ENCODE peak calls at places on chromosomes 3 and 15, in seven cellular contexts. R is esophagus muscularis mucosa; L is naive thymus-derived CD4-positive, alpha-beta T cell; K is T-helper 22 cell; Y is ELF-1; E is caudate nucleus; P is omental fat pad. Z is an unnamed sample.

GRCh38 chr15:89179966-89180875 is 41.2 kb downstream of the RLBP1 start:
- DNase-seq in P (no peak), E (no peak), Y (no peak), K (no peak), R (no peak), L (no peak), Z (no peak)

GRCh38 chr15:75031773-75032302 is 8.4 kb downstream of the PPCDC start:
- DNase-seq in E (no peak), P (no peak), L (no peak), Y (no peak), K (no peak), R (no peak), Z (no peak)

GRCh38 chr3:34948431-34948971 is 690.8 kb upstream of the ARPP21 start:
- DNase-seq in R (no peak), L (no peak), P (no peak), E (no peak), Y (no peak), K (no peak), Z (no peak)

GRCh38 chr3:26280517-26280916 is 342.1 kb upstream of the LRRC3B start:
- DNase-seq in Y (no peak), L (no peak), P (no peak), R (no peak), K (no peak), E (no peak), Z (no peak)

GRCh38 chr15:65056868-65057548 is 10.8 kb downstream of the RASL12 start:
- DNase-seq in R (no peak), Y (peak; percentile 39), K (no peak), P (no peak), L (no peak), E (no peak), Z (no peak)

GRCh38 chr3:50330330-50330729 is 2.3 kb upstream of the TUSC2 start:
- DNase-seq in Y (no peak), R (no peak), P (no peak), K (no peak), E (no peak), L (no peak), Z (no peak)

GRCh38 chr3:48628277-48629017 is 6.8 kb downstream of the SLC26A6 start:
- DNase-seq in R (no peak), K (no peak), L (no peak), Y (no peak), E (no peak), P (no peak), Z (no peak)

GRCh38 chr3:187678869-187679268 is 8.7 kb upstream of the SST start:
- DNase-seq in E (peak; percentile 29), Y (peak; percentile 77), L (peak; percentile 12), R (peak; percentile 70), K (no peak), P (no peak), Z (peak; percentile 4)

GRCh38 chr3:61725851-61726333 is 164.5 kb downstream of the PTPRG start:
- DNase-seq in R (no peak), E (no peak), K (no peak), L (no peak), P (no peak), Y (peak; percentile 68), Z (no peak)

GRCh38 chr15:69751575-69751974 is 299.0 kb downstream of the RPLP1 start:
- DNase-seq in K (no peak), Y (no peak), P (no peak), L (no peak), E (no peak), R (peak; percentile 90), Z (no peak)

GRCh38 chr3:131880948-131881347 is 153.9 kb downstream of the CPNE4 start:
- DNase-seq in E (no peak), K (no peak), L (no peak), P (no peak), R (no peak), Y (no peak), Z (no peak)

GRCh38 chr15:41851755-41852370 is 13.2 kb downstream of the PLA2G4B start:
- DNase-seq in P (no peak), R (no peak), E (no peak), L (no peak), Y (no peak), K (no peak), Z (no peak)

GRCh38 chr3:57029924-57030323 is 30.5 kb upstream of the SPATA12 start:
- DNase-seq in P (no peak), L (no peak), K (no peak), Y (peak; percentile 18), R (no peak), E (no peak), Z (no peak)

GRCh38 chr3:172607305-172608121 is 84.3 kb upstream of the TNFSF10 start:
- DNase-seq in R (peak; percentile 60), L (no peak), E (no peak), P (no peak), Y (peak; percentile 45), K (no peak), Z (no peak)

GRCh38 chr3:124281453-124282316 is 289.8 kb upstream of the ROPN1 start:
- DNase-seq in P (no peak), R (peak; percentile 79), E (peak; percentile 2), K (no peak), L (no peak), Y (peak; percentile 52), Z (no peak)

GRCh38 chr15:78650022-78650421 is 9.0 kb upstream of the CHRNB4 start:
- DNase-seq in Y (no peak), K (no peak), E (no peak), L (no peak), P (no peak), R (no peak), Z (no peak)

GRCh38 chr3:67489816-67490215 is 164.6 kb downstream of the SUCLG2 start:
- DNase-seq in K (no peak), R (no peak), L (no peak), Y (no peak), P (no peak), E (no peak), Z (no peak)

GRCh38 chr3:43286886-43287301 is 554 bp downstream of the SNRK start:
- DNase-seq in R (no peak), P (no peak), L (peak; percentile 41), K (peak; percentile 5), Y (peak; percentile 24), E (peak; percentile 15), Z (peak; percentile 12)

GRCh38 chr15:96977886-96978285 is 647.4 kb downstream of the NR2F2 start:
- DNase-seq in K (no peak), P (no peak), Y (no peak), L (no peak), R (no peak), E (no peak), Z (no peak)

GRCh38 chr3:185764168-185764988 is 60.5 kb downstream of the IGF2BP2 start:
- DNase-seq in R (no peak), E (no peak), Y (no peak), K (no peak), L (no peak), P (no peak), Z (no peak)

GRCh38 chr3:124510290-124510689 is 220.0 kb upstream of the UMPS start:
- DNase-seq in K (no peak), L (no peak), E (no peak), Y (no peak), P (no peak), R (no peak), Z (no peak)

GRCh38 chr3:63557912-63558311 is 94.6 kb upstream of the SNTN start:
- DNase-seq in R (no peak), L (no peak), E (no peak), P (no peak), K (no peak), Y (no peak), Z (no peak)

GRCh38 chr15:94282269-94283250 is 51.2 kb downstream of the MCTP2 start:
- DNase-seq in L (no peak), E (peak; percentile 11), P (no peak), Y (no peak), R (no peak), K (no peak), Z (no peak)

GRCh38 chr3:161545823-161546222 is 49.2 kb downstream of the OTOL1 start:
- DNase-seq in K (no peak), P (no peak), E (no peak), R (no peak), L (no peak), Y (no peak), Z (no peak)

GRCh38 chr3:72301779-72302178 is 516.8 kb upstream of the PROK2 start:
- DNase-seq in P (no peak), K (no peak), L (no peak), Y (no peak), E (no peak), R (no peak), Z (no peak)

GRCh38 chr3:4547799-4548198 is 54.7 kb downstream of the ITPR1 start:
- DNase-seq in E (no peak), R (no peak), P (no peak), L (no peak), Y (no peak), K (no peak), Z (no peak)

GRCh38 chr3:105527949-105528348 is 161.2 kb downstream of the ALCAM start:
- DNase-seq in K (no peak), P (no peak), L (no peak), E (no peak), R (no peak), Y (no peak), Z (no peak)

GRCh38 chr15:41562784-41563198 is 3.8 kb downstream of the TYRO3 start:
- DNase-seq in Y (no peak), R (no peak), K (no peak), P (no peak), L (no peak), E (peak; percentile 41), Z (no peak)

GRCh38 chr15:90159213-90159612 is 41.9 kb upstream of the SEMA4B start:
- DNase-seq in L (no peak), Y (no peak), P (no peak), K (no peak), R (no peak), E (no peak), Z (no peak)

GRCh38 chr15:62841269-62841628 is 201.3 kb upstream of the TPM1 start:
- DNase-seq in P (no peak), L (no peak), R (no peak), K (no peak), E (no peak), Y (no peak), Z (no peak)

GRCh38 chr3:85709483-85709882 is 750.7 kb downstream of the CADM2 start:
- DNase-seq in P (no peak), K (no peak), L (no peak), R (no peak), Y (no peak), E (no peak), Z (no peak)

GRCh38 chr3:149542375-149543312 is 68.1 kb downstream of the TM4SF4 start:
- DNase-seq in P (no peak), K (no peak), Y (no peak), L (no peak), R (no peak), E (no peak), Z (no peak)

GRCh38 chr15:98760975-98761374 is 112.6 kb downstream of the IGF1R start:
- DNase-seq in E (no peak), L (no peak), R (no peak), K (no peak), Y (no peak), P (no peak), Z (no peak)

GRCh38 chr3:167816953-167817352 is 81.4 kb downstream of the SERPINI1 start:
- DNase-seq in E (no peak), Y (no peak), R (no peak), P (no peak), K (no peak), L (no peak), Z (no peak)

GRCh38 chr15:96412045-96412918 is 81.8 kb downstream of the NR2F2 start:
- DNase-seq in P (no peak), E (no peak), L (no peak), Y (no peak), K (no peak), R (no peak), Z (no peak)

GRCh38 chr3:149472393-149472792 is 2.1 kb upstream of the TM4SF4 start:
- DNase-seq in Y (no peak), K (no peak), P (no peak), R (no peak), L (no peak), E (no peak), Z (no peak)

GRCh38 chr3:50183755-50184154 is 7.7 kb upstream of the GNAT1 start:
- DNase-seq in Y (peak; percentile 61), P (no peak), E (no peak), R (no peak), K (no peak), L (no peak), Z (no peak)

GRCh38 chr15:57061281-57061680 is 142.8 kb downstream of the TCF12 start:
- DNase-seq in E (no peak), R (no peak), K (no peak), P (no peak), Y (no peak), L (no peak), Z (no peak)